ENCODE peak calls at places on chromosomes 5 and 9, in eight cellular contexts. V is body of pancreas, O is mesothelial cell of epicardium, Y is astrocyte of the spinal cord, C is IMR-90, M is Calu3, H is transverse colon, J is tibial nerve. B is an unnamed sample.

GRCh38 chr5:95942968-95943367 is 18.7 kb downstream of the ELL2 start:
- DNase-seq in H (no peak), V (no peak), O (no peak), M (no peak), J (no peak), C (no peak), Y (no peak), B (no peak)

GRCh38 chr9:91073049-91073810 is 271.6 kb downstream of the SYK start:
- DNase-seq in Y (no peak), H (no peak), M (no peak), C (no peak), V (no peak), O (peak), J (no peak), B (no peak)

GRCh38 chr9:136333486-136333885 is 6.1 kb downstream of the GPSM1 start:
- DNase-seq in H (no peak), Y (no peak), O (no peak), J (no peak), V (no peak), M (no peak), C (no peak), B (no peak)

GRCh38 chr9:129245276-129245675 is 67.2 kb upstream of the IER5L start:
- DNase-seq in J (no peak), O (no peak), H (no peak), V (no peak), C (peak), Y (peak), M (no peak), B (no peak)

GRCh38 chr5:19058216-19058615 is 929.8 kb downstream of the CDH18 start:
- DNase-seq in J (no peak), H (no peak), Y (no peak), C (no peak), O (no peak), M (no peak), V (no peak), B (no peak)

GRCh38 chr9:68685770-68686169 is 19.3 kb upstream of the PIP5K1B start:
- DNase-seq in M (peak), V (peak), H (peak), J (no peak), Y (no peak), C (no peak), O (no peak), B (peak)

GRCh38 chr5:45038366-45038987 is 229.7 kb downstream of the MRPS30 start:
- DNase-seq in O (no peak), J (no peak), H (no peak), Y (peak), C (peak), M (peak), V (no peak), B (no peak)

GRCh38 chr5:171863928-171864327 is 78.3 kb downstream of the SMIM23 start:
- DNase-seq in M (no peak), C (peak), Y (peak), J (no peak), H (no peak), V (no peak), O (no peak), B (no peak)

GRCh38 chr5:148393390-148393741 is 9.6 kb downstream of the FBXO38 start:
- DNase-seq in O (no peak), Y (no peak), M (no peak), C (peak), V (no peak), J (no peak), H (no peak), B (no peak)

GRCh38 chr5:106481375-106481774 is 1189.4 kb downstream of the EFNA5 start:
- DNase-seq in J (no peak), O (no peak), V (no peak), M (no peak), C (peak), H (no peak), Y (peak), B (no peak)

GRCh38 chr5:177373806-177374205 is 10.4 kb upstream of the SLC34A1 start:
- DNase-seq in O (no peak), Y (no peak), J (no peak), M (no peak), V (no peak), H (no peak), C (no peak), B (no peak)

GRCh38 chr5:69083412-69083811 is 10.4 kb upstream of the SLC30A5 start:
- DNase-seq in H (peak), O (no peak), Y (no peak), C (no peak), V (peak), M (peak), J (no peak), B (no peak)
- TF ChIP-seq CTCF in H (no peak), O (no peak), Y (no peak), C (no peak), V (peak), M (no peak), J (no peak), B (no peak)

DNA sequence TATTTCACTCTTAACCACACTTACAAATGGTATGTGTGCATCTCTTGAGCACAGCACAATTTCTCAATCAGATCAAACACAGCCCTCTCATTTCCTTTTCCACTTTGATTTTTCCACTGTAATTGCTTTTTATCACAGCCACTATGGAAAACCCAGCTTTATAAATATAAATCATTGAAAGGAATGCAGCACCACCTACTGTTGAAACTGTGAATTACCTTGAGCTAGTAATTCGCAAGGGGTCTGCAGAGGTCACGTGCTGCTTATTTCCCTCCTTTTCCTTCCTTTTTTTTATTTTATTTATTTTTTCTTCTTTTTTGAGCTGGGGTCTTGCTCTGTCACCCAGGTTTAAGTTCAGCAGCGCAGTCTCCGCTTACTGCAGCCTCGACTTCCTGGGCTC is 76.9 kb downstream of the CDH6 start:
- DNase-seq in C (peak), O (no peak), J (no peak), Y (peak), H (no peak), V (no peak), M (peak), B (no peak)
- TF ChIP-seq CTCF in C (peak), O (peak), J (peak), Y (peak), H (peak), V (peak), M (no peak), B (no peak)

GRCh38 chr5:2714805-2715204 is 36.7 kb downstream of the IRX2 start:
- DNase-seq in H (no peak), M (no peak), Y (no peak), V (no peak), J (no peak), O (no peak), C (no peak), B (no peak)
- TF ChIP-seq CTCF in H (no peak), M (no peak), Y (no peak), V (no peak), J (no peak), O (no peak), C (no peak), B (no peak)

GRCh38 chr9:77455312-77455927 is 192.7 kb downstream of the GNA14 start:
- DNase-seq in O (no peak), C (no peak), Y (no peak), V (peak), H (peak), J (no peak), M (peak), B (no peak)
- TF ChIP-seq CTCF in O (peak), C (peak), Y (peak), V (peak), H (peak), J (no peak), M (peak), B (no peak)

DNA sequence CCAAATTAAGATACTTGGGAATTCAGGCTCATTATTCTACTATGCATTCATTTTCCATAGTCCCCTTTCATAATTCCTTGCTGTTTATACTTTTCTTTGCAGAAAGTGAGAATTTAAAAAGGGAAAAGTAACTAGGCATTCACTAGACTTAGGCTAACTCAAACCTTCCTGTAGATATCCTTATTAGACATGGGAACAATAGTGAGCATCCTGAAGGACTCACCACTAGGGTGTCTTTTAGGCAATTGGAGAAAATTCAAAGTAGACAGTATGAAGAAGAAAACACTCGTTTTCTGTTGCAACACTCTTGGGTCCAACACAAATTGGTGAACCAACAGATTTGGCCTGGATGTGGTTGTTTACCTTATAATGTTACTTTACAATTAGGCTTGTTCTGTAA is 213.2 kb upstream of the GRIN3A start:
- DNase-seq in O (no peak), V (no peak), M (no peak), J (no peak), Y (no peak), H (no peak), C (no peak), B (no peak)
- TF ChIP-seq CTCF in O (no peak), V (no peak), M (no peak), J (no peak), Y (no peak), H (no peak), C (no peak), B (no peak)

GRCh38 chr9:2833096-2833495 is 10.8 kb downstream of the PUM3 start:
- DNase-seq in M (no peak), H (no peak), O (no peak), J (no peak), V (no peak), Y (no peak), C (no peak), B (no peak)

GRCh38 chr9:2838356-2838983 is 5.4 kb downstream of the PUM3 start:
- DNase-seq in C (peak), H (no peak), V (no peak), J (no peak), M (no peak), O (no peak), Y (no peak), B (no peak)

GRCh38 chr9:2838984-2839367 is 4.9 kb downstream of the PUM3 start:
- DNase-seq in V (no peak), O (no peak), J (no peak), C (no peak), H (no peak), M (no peak), Y (no peak), B (no peak)

DNA sequence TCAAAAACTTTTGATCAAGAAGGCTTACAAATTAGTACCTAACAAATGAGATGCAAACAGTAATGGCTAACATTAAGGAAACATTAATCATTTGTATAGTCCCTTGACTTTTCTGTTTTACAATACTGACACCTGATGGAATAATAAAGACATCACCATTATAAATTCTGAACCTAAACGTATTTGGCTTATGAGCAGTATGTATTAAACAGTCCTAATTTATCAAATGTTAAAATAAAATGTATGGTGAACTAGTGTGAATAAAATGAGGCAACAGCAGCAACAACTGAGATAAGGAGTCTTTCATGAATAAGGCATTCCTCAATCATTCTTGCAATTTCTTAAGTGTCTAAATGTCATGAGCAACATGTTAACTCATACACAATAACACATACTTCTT is 6.0 kb downstream of the PUM3 start:
- DNase-seq in Y (no peak), H (no peak), O (no peak), C (peak), V (no peak), J (no peak), M (no peak), B (no peak)
- TF ChIP-seq CTCF in Y (no peak), H (peak), O (no peak), C (peak), V (peak), J (peak), M (no peak), B (no peak)

B was measured in activated B cell treated with CpG ODN at 0.5 μM for 24 hours.